ENCODE peak calls at places on chromosomes 5 and 9, in ten cellular contexts. K is stimulated activated naive CD4-positive, alpha-beta T cell; T is GM20000; U is sciatic nerve; Y is DMS153; I is HTR-8/SVneo; E is AG10803; H is GM12865; G is lung microvascular endothelial cell; R is brain microvascular endothelial cell. F is an unnamed sample.

GRCh38 chr5:73946278-73946677 is 320.3 kb downstream of the ARHGEF28 start:
- DNase-seq in K (no peak), T (no peak), U (no peak), Y (no peak), I (no peak), E (no peak), H (no peak), G (no peak), R (no peak), F (no peak)

GRCh38 chr9:138112791-138113600 is 235.4 kb downstream of the CACNA1B start:
- DNase-seq in K (no peak), T (no peak), U (peak), Y (no peak), I (no peak), E (no peak), H (no peak), G (no peak), R (no peak), F (no peak)

GRCh38 chr5:136216230-136216629 is 23.3 kb upstream of the SMIM32 start:
- DNase-seq in K (no peak), T (no peak), U (no peak), Y (no peak), I (no peak), E (no peak), H (no peak), G (no peak), R (no peak), F (no peak)

GRCh38 chr9:86734762-86735161 is 212.5 kb downstream of the GAS1 start:
- DNase-seq in K (no peak), T (no peak), U (no peak), Y (no peak), I (no peak), E (peak), H (no peak), G (no peak), R (peak), F (no peak)

GRCh38 chr9:86460211-86461002 is 106.2 kb upstream of the TUT7 start:
- DNase-seq in K (no peak), T (no peak), U (no peak), Y (no peak), I (no peak), E (peak), H (no peak), G (no peak), R (no peak), F (no peak)

GRCh38 chr9:109556061-109556460 is 58.0 kb upstream of the PTPN3 start:
- DNase-seq in K (no peak), T (no peak), U (no peak), Y (no peak), I (no peak), E (no peak), H (no peak), G (peak), R (no peak), F (no peak)

GRCh38 chr5:113142186-113142585 is 165.6 kb downstream of the DCP2 start:
- DNase-seq in K (no peak), T (no peak), U (no peak), Y (no peak), I (no peak), E (no peak), H (no peak), G (no peak), R (no peak), F (no peak)

GRCh38 chr5:66554211-66554610 is 42.0 kb upstream of the MAST4 start:
- DNase-seq in K (no peak), T (peak), U (no peak), Y (no peak), I (peak), E (no peak), H (peak), G (no peak), R (peak), F (no peak)

GRCh38 chr5:82165740-82166530 is 112.2 kb downstream of the RPS23 start:
- DNase-seq in K (peak), T (peak), U (peak), Y (peak), I (peak), E (peak), H (peak), G (peak), R (peak), F (peak)

GRCh38 chr5:145347026-145347616 is 488.0 kb downstream of the PRELID2 start:
- DNase-seq in K (no peak), T (peak), U (no peak), Y (no peak), I (peak), E (peak), H (peak), G (peak), R (peak), F (peak)

GRCh38 chr5:150333400-150333799 is 24.1 kb upstream of the TCOF1 start:
- DNase-seq in K (no peak), T (no peak), U (no peak), Y (no peak), I (no peak), E (no peak), H (no peak), G (no peak), R (no peak), F (no peak)

GRCh38 chr5:73917433-73917832 is 291.4 kb downstream of the ARHGEF28 start:
- DNase-seq in K (no peak), T (no peak), U (no peak), Y (no peak), I (no peak), E (no peak), H (no peak), G (peak), R (no peak), F (no peak)

GRCh38 chr5:41835625-41836024 is 34.6 kb downstream of the OXCT1 start:
- DNase-seq in K (no peak), T (no peak), U (no peak), Y (no peak), I (peak), E (peak), H (no peak), G (peak), R (peak), F (peak)

GRCh38 chr5:7802855-7803254 is 48.1 kb downstream of the CFAP90 start:
- DNase-seq in K (no peak), T (no peak), U (no peak), Y (no peak), I (no peak), E (peak), H (no peak), G (no peak), R (no peak), F (no peak)

GRCh38 chr9:6076856-6077255 is 61.4 kb upstream of the RANBP6 start:
- DNase-seq in K (no peak), T (no peak), U (no peak), Y (no peak), I (no peak), E (no peak), H (no peak), G (no peak), R (no peak), F (no peak)

GRCh38 chr5:108003178-108003577 is 332.4 kb upstream of the EFNA5 start:
- DNase-seq in K (no peak), T (peak), U (no peak), Y (no peak), I (peak), E (peak), H (peak), G (peak), R (peak), F (no peak)

GRCh38 chr9:20945269-20945668 is 86.2 kb downstream of the HACD4 start:
- DNase-seq in K (no peak), T (no peak), U (no peak), Y (no peak), I (no peak), E (no peak), H (no peak), G (no peak), R (no peak), F (no peak)

GRCh38 chr9:116435706-116436105 is 251.4 kb upstream of the TRIM32 start:
- DNase-seq in K (no peak), T (no peak), U (no peak), Y (no peak), I (no peak), E (peak), H (no peak), G (no peak), R (no peak), F (no peak)

GRCh38 chr5:76351577-76351976 is 51.5 kb upstream of the IQGAP2 start:
- DNase-seq in K (no peak), T (peak), U (no peak), Y (no peak), I (no peak), E (no peak), H (peak), G (no peak), R (no peak), F (no peak)

GRCh38 chr5:96384353-96384752 is 48.7 kb downstream of the PCSK1 start:
- DNase-seq in K (no peak), T (no peak), U (no peak), Y (no peak), I (peak), E (peak), H (no peak), G (peak), R (peak), F (peak)